ENCODE peak calls at places on chromosomes 5 and 9, in eight cellular contexts. H is tibial nerve, P is stomach, Z is sigmoid colon, W is HCT116, U is adrenal gland, K is gastrocnemius medialis, E is body of pancreas. J is an unnamed sample. For H3K4me1, the result is how much of the 10 kb centered on the place peaks cover.

GRCh38 chr9:123335227-123335985 is 20.6 kb upstream of the CRB2 start:
- DNase-seq in K (no peak), W (no peak), E (peak), H (no peak), U (no peak), Z (no peak), P (no peak), J (no peak)

GRCh38 chr5:123487298-123487697 is 24.7 kb upstream of the CSNK1G3 start:
- DNase-seq in W (no peak), P (no peak), K (no peak), Z (no peak), E (no peak), U (no peak), H (no peak), J (no peak)

GRCh38 chr5:31291323-31291854 is 97.9 kb downstream of the CDH6 start:
- DNase-seq in Z (no peak), P (no peak), K (no peak), H (no peak), W (no peak), E (no peak), U (no peak), J (no peak)

GRCh38 chr9:122228906-122229837 is at the start of gene LHX6:
- DNase-seq in E (no peak), W (no peak), K (no peak), U (peak), Z (no peak), P (no peak), H (no peak), J (no peak)

GRCh38 chr9:108083796-108084352 is 594.3 kb upstream of the KLF4 start:
- DNase-seq in U (peak), K (peak), W (no peak), E (no peak), P (no peak), Z (no peak), H (no peak), J (no peak)

GRCh38 chr5:150544606-150545219 is 36.8 kb downstream of the NDST1 start:
- DNase-seq in U (peak), W (peak), E (peak), K (peak), H (peak), Z (peak), P (peak), J (peak)

GRCh38 chr5:150015415-150015814 is 14.9 kb downstream of the HMGXB3 start:
- DNase-seq in P (no peak), Z (no peak), U (no peak), W (no peak), K (no peak), E (no peak), H (no peak), J (no peak)

GRCh38 chr5:178368278-178368677 is 135.7 kb upstream of the PHYKPL start:
- DNase-seq in P (no peak), E (no peak), W (no peak), U (no peak), K (no peak), Z (no peak), H (no peak), J (no peak)

GRCh38 chr5:95715799-95716461 is 15.2 kb upstream of the RHOBTB3 start:
- DNase-seq in U (no peak), E (no peak), W (peak), P (no peak), H (no peak), K (no peak), Z (no peak), J (no peak)

GRCh38 chr5:172713113-172713808 is 57.7 kb downstream of the DUSP1 start:
- DNase-seq in H (no peak), P (peak), W (no peak), E (peak), Z (peak), K (no peak), U (peak), J (peak)

GRCh38 chr5:15695171-15695676 is 195.2 kb downstream of the FBXL7 start:
- DNase-seq in Z (no peak), W (no peak), P (no peak), K (no peak), H (no peak), E (no peak), U (peak), J (no peak)

GRCh38 chr9:134444040-134444315 is 117.7 kb downstream of the RXRA start:
- DNase-seq in U (no peak), H (no peak), P (no peak), W (no peak), E (no peak), K (no peak), Z (no peak), J (no peak)

GRCh38 chr9:134445000-134445399 is 118.7 kb downstream of the RXRA start:
- DNase-seq in P (no peak), W (no peak), K (no peak), H (no peak), E (no peak), Z (no peak), U (no peak), J (no peak)

GRCh38 chr9:134442087-134442470 is 115.8 kb downstream of the RXRA start:
- DNase-seq in P (no peak), E (no peak), H (no peak), Z (no peak), W (no peak), K (no peak), U (no peak), J (no peak)

GRCh38 chr9:134442486-134443168 is 116.4 kb downstream of the RXRA start:
- DNase-seq in E (no peak), Z (no peak), U (no peak), K (no peak), H (no peak), W (no peak), P (no peak), J (no peak)

DNA sequence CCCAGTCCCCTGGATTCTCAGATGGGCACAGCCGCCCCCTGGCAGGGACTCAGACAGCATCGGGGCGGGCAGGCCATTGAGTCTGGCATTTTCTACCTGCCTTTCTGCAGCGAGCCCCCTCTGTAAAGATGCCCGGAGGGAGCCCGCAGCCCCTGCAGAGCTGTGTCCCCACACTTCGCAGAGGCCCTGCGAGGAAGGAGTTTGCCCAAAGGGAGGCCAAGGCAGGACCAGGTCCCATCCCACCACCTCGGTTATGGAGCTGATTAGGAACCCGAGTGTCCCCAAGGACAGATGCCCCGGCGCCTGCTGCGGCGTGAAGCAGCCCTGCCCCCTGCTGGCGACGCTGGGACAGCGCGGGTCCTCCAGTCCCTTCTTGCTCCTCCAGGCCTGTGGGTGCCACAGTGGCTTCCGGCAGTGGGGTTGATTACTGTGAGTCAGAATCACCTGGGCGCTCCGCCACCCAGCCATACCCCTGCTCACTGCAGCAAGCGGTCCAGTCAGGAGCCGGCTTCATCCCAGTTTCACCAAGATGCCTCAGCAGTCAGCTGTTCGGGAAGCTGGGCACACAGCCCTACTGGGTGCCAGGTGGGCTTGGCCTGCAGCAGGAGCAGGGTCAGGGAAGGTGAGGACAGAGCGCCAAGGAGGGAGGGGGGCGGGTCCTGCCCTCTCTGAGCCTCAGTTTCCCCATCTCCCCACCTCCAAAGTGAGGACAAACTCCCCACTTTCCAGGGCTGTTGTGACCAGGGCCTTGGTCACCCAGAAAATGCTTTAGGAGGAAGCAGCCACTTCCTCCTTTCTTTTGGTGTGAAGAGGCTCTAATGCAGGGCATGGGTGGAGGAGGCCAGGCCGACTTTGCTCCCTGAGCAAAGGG is 117.1 kb downstream of the RXRA start:
- DNase-seq in E (peak), H (peak), W (peak), U (peak), Z (peak), P (peak), K (peak), J (peak)
- TF ChIP-seq POLR2A in E (peak), H (no peak), W (no peak), U (peak), Z (no peak), P (no peak), K (no peak), J (no peak)

GRCh38 chr9:132003904-132004303 is 75.8 kb downstream of the MED27 start:
- DNase-seq in W (no peak), P (no peak), U (no peak), Z (no peak), E (no peak), K (no peak), H (no peak), J (no peak)
- H3K4me1 ChIP-seq in W (under half), P (under half), U (under half), Z (under half), E (under half), K (under half), H (under half), J (under half)

DNA sequence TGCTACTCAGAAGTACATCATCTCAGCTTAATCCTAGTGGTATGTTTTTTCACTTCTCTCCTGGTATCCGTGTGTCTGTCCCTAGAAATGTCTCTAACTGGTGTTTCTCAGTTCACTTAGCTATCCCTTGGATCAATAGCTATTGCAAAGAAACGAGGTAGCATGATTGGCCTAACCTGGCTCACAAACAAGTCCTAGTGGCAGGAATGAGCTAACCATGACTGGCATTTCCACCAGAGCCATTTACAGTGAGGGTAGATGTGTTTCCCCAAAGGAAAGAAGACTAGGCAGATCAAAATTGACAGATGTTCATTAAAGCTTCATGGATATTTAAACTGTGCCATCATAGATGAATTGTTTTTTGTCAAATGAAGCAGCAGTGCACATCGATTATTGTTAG is 82.5 kb downstream of the PALM2AKAP2 start:
- DNase-seq in W (no peak), H (no peak), K (no peak), Z (no peak), P (no peak), E (no peak), U (no peak), J (no peak)
- TF ChIP-seq CTCF in W (no peak), H (no peak), K (no peak), Z (no peak), P (no peak), E (no peak), U (no peak), J (no peak)

GRCh38 chr5:7827602-7828001 is 23.3 kb downstream of the CFAP90 start:
- DNase-seq in U (no peak), K (no peak), H (no peak), E (no peak), Z (no peak), P (no peak), W (no peak), J (no peak)
- TF ChIP-seq POLR2A in U (no peak), K (no peak), H (no peak), E (no peak), Z (no peak), P (no peak), W (no peak), J (no peak)

J was measured in heart left ventricle.